ENCODE peak calls at places on chromosome 22, in four cellular contexts. I, S, G and U are unnamed samples.

GRCh38 chr22:45895436-45896152 is 81.4 kb downstream of the WNT7B start:
- DNase-seq in I (no peak), S (no peak), G (no peak), U (peak; percentile 60)

GRCh38 chr22:41608386-41608785 is 12.5 kb downstream of the DESI1 start:
- DNase-seq in I (no peak), S (no peak), G (no peak), U (no peak)

GRCh38 chr22:36325163-36326031 is 62.4 kb downstream of the MYH9 start:
- DNase-seq in I (peak; percentile 93), S (no peak), G (no peak), U (no peak)

GRCh38 chr22:28923826-28924732 is 40.7 kb downstream of the ZNRF3 start:
- DNase-seq in I (no peak), S (peak; percentile 80), G (no peak), U (peak; percentile 70)

GRCh38 chr22:41915035-41915782 is at the start of gene SHISA8:
- DNase-seq in I (no peak), S (peak; percentile 70), G (peak; percentile 26), U (peak; percentile 92)

GRCh38 chr22:39952347-39952746 is 7.8 kb upstream of the TMA7B start:
- DNase-seq in I (no peak), S (no peak), G (no peak), U (no peak)

GRCh38 chr22:21445437-21446127 is 21.6 kb upstream of the TMEM191C start:
- DNase-seq in I (peak; percentile 58), S (no peak), G (no peak), U (peak; percentile 13)

GRCh38 chr22:38413085-38414008 is 41.7 kb downstream of the KCNJ4 start:
- DNase-seq in I (peak; percentile 60), S (no peak), G (no peak), U (peak; percentile 21)

GRCh38 chr22:49305966-49306631 is 521.6 kb downstream of the BRD1 start:
- DNase-seq in I (peak; percentile 21), S (no peak), G (no peak), U (no peak)

GRCh38 chr22:39017596-39018365 is 3.1 kb upstream of the APOBEC3D start:
- DNase-seq in I (no peak), S (no peak), G (no peak), U (peak; percentile 60)

GRCh38 chr22:39685336-39686177 is 115.0 kb downstream of the CACNA1I start:
- DNase-seq in I (no peak), S (no peak), G (no peak), U (no peak)

GRCh38 chr22:45192701-45193187 is 29.0 kb downstream of the NUP50 start:
- DNase-seq in I (no peak), S (no peak), G (no peak), U (no peak)

GRCh38 chr22:32622004-32622761 is 147.6 kb downstream of the FBXO7 start:
- DNase-seq in I (peak; percentile 89), S (no peak), G (peak; percentile 51), U (no peak)

GRCh38 chr22:48254311-48254873 is 1491.9 kb downstream of the TBC1D22A start:
- DNase-seq in I (no peak), S (no peak), G (no peak), U (no peak)

GRCh38 chr22:45149671-45150070 is 14.1 kb upstream of the NUP50 start:
- DNase-seq in I (no peak), S (no peak), G (no peak), U (no peak)

GRCh38 chr22:27801197-27801615 is 350 bp downstream of the MN1 start:
- DNase-seq in I (no peak), S (peak; percentile 84), G (no peak), U (peak; percentile 88)

GRCh38 chr22:25965331-25965730 is 203.9 kb upstream of the SEZ6L start:
- DNase-seq in I (no peak), S (no peak), G (no peak), U (no peak)
- H3K27me3 ChIP-seq in I (no peaks in the 10 kb centered on the region), S (no peaks in the 10 kb centered on the region), G (no peaks in the 10 kb centered on the region), U (no peaks in the 10 kb centered on the region)

GRCh38 chr22:23180301-23180892 is at the start of gene BCR:
- DNase-seq in I (peak; percentile 89), S (peak; percentile 95), G (peak; percentile 58), U (peak; percentile 78)
- TF ChIP-seq EP300 in I (no peak), S (no peak), G (no peak), U (no peak)

GRCh38 chr22:24867327-24868022 is 61.5 kb downstream of the SGSM1 start:
- DNase-seq in I (no peak), S (no peak), G (no peak), U (no peak)
- H3K27me3 ChIP-seq in I (no peaks in the 10 kb centered on the region), S (no peaks in the 10 kb centered on the region), G (no peaks in the 10 kb centered on the region), U (no peaks in the 10 kb centered on the region)

DNA sequence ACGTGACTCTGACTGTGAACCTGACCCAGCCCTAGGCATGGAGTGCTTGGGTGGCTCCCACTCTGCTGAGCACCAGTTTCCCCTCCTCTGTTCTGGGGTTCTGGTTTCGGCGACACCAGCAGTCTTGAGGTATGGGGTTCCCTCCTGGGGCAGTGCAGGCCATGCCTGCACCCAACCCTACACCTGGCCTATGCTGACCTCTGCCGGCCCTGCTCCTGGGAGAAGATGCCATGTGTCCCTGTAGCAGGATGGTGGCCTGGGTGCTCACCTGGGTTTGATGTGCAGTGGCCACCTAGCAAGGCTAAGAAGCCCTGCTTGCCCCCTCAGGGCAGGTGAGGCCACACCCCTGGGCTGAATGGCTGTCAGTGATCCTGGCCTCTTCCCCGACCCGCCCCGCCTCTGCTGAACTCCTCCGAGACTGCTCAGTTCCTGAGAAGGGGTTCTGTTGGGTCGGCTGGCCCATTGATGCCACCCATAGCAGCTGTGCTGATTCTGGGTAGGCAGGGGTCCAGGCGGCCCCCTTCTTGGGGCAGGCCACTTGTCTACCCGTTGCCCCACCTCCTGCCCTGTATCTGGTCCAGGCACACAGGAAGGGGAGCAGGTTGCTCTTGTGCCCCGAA is 2.4 kb downstream of the ZDHHC8 start:
- DNase-seq in I (no peak), S (no peak), G (no peak), U (peak; percentile 45)
- TF ChIP-seq EP300 in I (no peak), S (no peak), G (no peak), U (no peak)